ENCODE peak calls at places on chromosomes 4 and X, in four cellular contexts. D, E, J and V are unnamed samples.

GRCh38 chr4:100022792-100023222 is 72.7 kb upstream of the H2AZ1 start:
- DNase-seq in E (no peak), J (no peak), D (no peak), V (no peak)

GRCh38 chrX:79081895-79082512 is 62.5 kb upstream of the GPR174 start:
- DNase-seq in E (no peak), D (peak; percentile 46), J (no peak), V (peak; percentile 29)

GRCh38 chr4:102168580-102168979 is 176.7 kb downstream of the SLC39A8 start:
- DNase-seq in J (no peak), D (no peak), E (no peak), V (no peak)

GRCh38 chr4:178612725-178613124 is 1170.5 kb upstream of the AGA start:
- DNase-seq in J (no peak), E (no peak), D (no peak), V (no peak)

GRCh38 chrX:47351706-47352105 is 18.7 kb upstream of the ZNF157 start:
- DNase-seq in D (no peak), J (no peak), E (no peak), V (peak; percentile 4)

GRCh38 chrX:118459494-118459893 is 36.1 kb upstream of the DOCK11 start:
- DNase-seq in E (no peak), J (no peak), D (no peak), V (peak; percentile 28)

GRCh38 chr4:79682161-79682560 is 274.1 kb upstream of the GK2 start:
- DNase-seq in E (no peak), J (no peak), D (no peak), V (peak; percentile 7)

GRCh38 chr4:35970366-35970960 is 273.9 kb downstream of the ARAP2 start:
- DNase-seq in E (no peak), J (no peak), D (no peak), V (no peak)

GRCh38 chr4:153555730-153556440 is 89.7 kb downstream of the TMEM131L start:
- DNase-seq in E (no peak), J (no peak), D (no peak), V (no peak)

GRCh38 chr4:52076731-52077130 is 25.6 kb downstream of the SPATA18 start:
- DNase-seq in E (no peak), J (no peak), D (no peak), V (no peak)

GRCh38 chr4:97656034-97656720 is 487.1 kb downstream of the STPG2 start:
- DNase-seq in E (no peak), J (no peak), D (no peak), V (peak; percentile 97)

GRCh38 chr4:78057600-78058560 is 757 bp downstream of the FRAS1 start:
- DNase-seq in E (peak; percentile 67), J (peak; percentile 76), D (no peak), V (peak; percentile 66)

GRCh38 chrX:13471269-13471668 is 98.1 kb upstream of the EGFL6 start:
- DNase-seq in E (no peak), J (no peak), D (no peak), V (no peak)

GRCh38 chrX:131841496-131842410 is 181.3 kb upstream of the STK26 start:
- DNase-seq in D (peak; percentile 45), E (peak; percentile 55), J (no peak), V (peak; percentile 64)

GRCh38 chr4:147456706-147457105 is 24.2 kb upstream of the EDNRA start:
- DNase-seq in D (no peak), J (no peak), E (no peak), V (peak; percentile 35)

GRCh38 chr4:122576261-122577188 is 44.3 kb downstream of the IL21 start:
- DNase-seq in J (no peak), D (no peak), E (no peak), V (peak; percentile 62)

GRCh38 chr4:150211016-150211415 is 132.8 kb downstream of the DCLK2 start:
- DNase-seq in E (peak; percentile 80), D (no peak), J (no peak), V (no peak)

GRCh38 chr4:43339435-43339834 is 446.9 kb downstream of the GRXCR1 start:
- DNase-seq in J (no peak), D (no peak), E (no peak), V (peak; percentile 90)

GRCh38 chr4:75710246-75710645 is 14.1 kb upstream of the USO1 start:
- DNase-seq in D (no peak), E (no peak), J (no peak), V (no peak)

GRCh38 chr4:159428975-159429692 is 326.3 kb downstream of the RAPGEF2 start:
- DNase-seq in J (no peak), E (no peak), D (no peak), V (no peak)

GRCh38 chr4:166386491-166387367 is 513.7 kb downstream of the TLL1 start:
- DNase-seq in J (no peak), E (no peak), D (no peak), V (peak; percentile 24)

GRCh38 chr4:104064650-104065577 is 345.1 kb upstream of the TACR3 start:
- DNase-seq in D (no peak), E (peak; percentile 58), J (no peak), V (peak; percentile 61)

GRCh38 chrX:68196939-68197791 is 236.1 kb downstream of the OPHN1 start:
- DNase-seq in D (no peak), J (no peak), E (peak; percentile 40), V (peak; percentile 63)

GRCh38 chr4:73577371-73577770 is 42.9 kb downstream of the RASSF6 start:
- DNase-seq in E (no peak), D (no peak), J (no peak), V (no peak)

GRCh38 chrX:97026406-97026805 is 142.7 kb downstream of the RPA4 start:
- DNase-seq in D (no peak), E (no peak), J (no peak), V (no peak)

GRCh38 chr4:37970702-37971101 is 10.5 kb downstream of the PTTG2 start:
- DNase-seq in J (peak; percentile 76), D (peak; percentile 67), E (peak; percentile 64), V (peak; percentile 88)

GRCh38 chrX:109475174-109475891 is 6.6 kb downstream of the GUCY2F start:
- DNase-seq in J (no peak), E (peak; percentile 53), D (no peak), V (peak; percentile 45)
- H3K4me3 ChIP-seq in J (peak overlapping the region; percentile 5), E (no peak overlapping the region), D (no peak overlapping the region), V (peak overlapping the region; percentile 10)

GRCh38 chrX:71615954-71616353 is 2.4 kb downstream of the CXCR3 start:
- DNase-seq in E (no peak), J (no peak), D (no peak), V (no peak)

GRCh38 chrX:71618303-71618721 is at the start of gene CXCR3:
- DNase-seq in E (peak; percentile 26), J (no peak), D (peak; percentile 84), V (no peak)

GRCh38 chrX:71617742-71618141 is 569 bp downstream of the CXCR3 start:
- DNase-seq in J (no peak), E (no peak), D (no peak), V (no peak)

GRCh38 chrX:71615056-71615455 is 3.3 kb downstream of the CXCR3 start:
- DNase-seq in J (no peak), E (no peak), D (no peak), V (no peak)

DNA sequence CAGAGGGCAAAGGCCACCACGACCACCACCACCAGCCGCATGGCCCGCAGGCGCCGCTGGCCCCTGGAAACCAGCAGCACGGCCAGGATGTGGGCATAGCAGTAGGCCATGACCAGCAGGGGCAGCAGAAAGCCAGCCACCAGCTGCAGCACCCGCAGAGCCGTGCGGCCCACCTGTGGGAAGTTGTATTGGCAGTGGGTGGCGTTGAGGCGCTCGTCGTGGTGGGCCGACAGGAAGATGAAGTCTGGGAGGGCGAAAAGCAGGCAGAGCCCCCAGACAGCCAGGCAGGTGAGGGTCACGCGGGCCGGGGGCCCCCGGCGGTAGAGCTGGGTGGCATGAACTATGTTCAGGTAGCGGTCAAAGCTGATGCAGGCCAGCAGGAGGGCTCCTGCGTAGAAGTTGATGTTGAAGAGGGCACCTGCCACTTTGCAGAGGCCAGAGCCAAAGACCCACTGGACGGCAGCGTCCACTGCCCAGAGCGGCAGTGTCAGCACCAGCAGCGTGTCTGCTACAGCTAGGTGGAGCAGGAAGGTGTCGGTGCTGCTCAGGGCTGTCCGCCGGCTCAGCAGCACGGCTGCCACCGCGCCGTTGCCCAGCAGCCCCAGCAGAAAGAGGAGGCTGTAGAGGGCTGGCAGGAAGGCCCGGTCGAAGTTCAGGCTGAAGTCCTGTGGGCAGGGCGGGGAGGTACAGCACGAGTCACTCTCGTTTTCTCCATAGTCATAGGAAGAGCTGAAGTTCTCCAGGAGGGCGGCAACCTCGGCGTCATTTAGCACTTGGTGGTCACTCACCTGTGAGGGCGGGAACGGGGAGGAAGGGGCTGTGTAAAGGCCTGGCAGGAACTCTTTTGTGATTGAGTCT is 1.4 kb downstream of the CXCR3 start:
- DNase-seq in J (no peak), E (no peak), D (peak; percentile 71), V (no peak)
- H3K4me3 ChIP-seq in J (no peak overlapping the region), E (no peak overlapping the region), D (peak overlapping the region; percentile 60), V (no peak overlapping the region)

DNA sequence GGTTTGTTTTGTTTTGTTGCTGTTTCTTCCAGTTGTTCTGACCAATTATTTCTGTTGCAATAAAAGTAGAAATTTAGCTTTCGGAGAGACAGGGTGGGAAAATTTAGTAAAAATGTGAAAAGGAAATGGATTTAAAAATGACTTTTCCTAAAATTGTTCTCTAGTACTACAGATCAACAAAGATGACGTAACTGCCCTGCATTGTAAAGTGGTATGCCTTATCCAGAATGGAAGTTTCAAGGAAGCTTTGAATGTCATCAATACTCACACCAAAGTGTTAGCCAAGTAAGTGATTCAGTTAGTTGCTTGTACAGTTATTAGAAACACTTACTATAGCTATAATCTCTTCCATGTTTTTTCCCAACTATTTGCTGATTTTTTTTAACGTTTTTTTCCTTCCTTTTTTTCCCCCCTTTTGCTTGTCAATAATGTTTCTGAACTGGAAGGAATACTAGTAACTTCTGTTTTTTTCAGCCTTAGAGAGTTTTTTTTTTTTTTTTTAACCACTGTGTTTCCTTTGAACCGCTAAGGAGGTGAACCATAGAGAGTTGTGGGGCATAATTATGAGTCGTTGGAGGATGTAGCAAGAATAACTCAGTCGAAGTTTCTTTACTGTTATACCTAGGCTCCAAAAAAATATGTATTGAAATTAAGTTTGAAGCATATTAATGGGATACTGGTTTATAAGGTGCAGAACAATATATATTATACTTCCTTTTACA is 2.2 kb downstream of the SRP72 start:
- DNase-seq in D (no peak), J (no peak), E (no peak), V (peak; percentile 14)
- H3K4me3 ChIP-seq in D (no peak overlapping the region), J (no peak overlapping the region), E (no peak overlapping the region), V (no peak overlapping the region)

GRCh38 chr4:54232151-54232688 is 3.1 kb downstream of the PDGFRA start:
- DNase-seq in J (no peak), D (no peak), E (no peak), V (no peak)

GRCh38 chr4:54231419-54232150 is 2.5 kb downstream of the PDGFRA start:
- DNase-seq in J (peak; percentile 82), E (no peak), D (no peak), V (no peak)

GRCh38 chr4:54233697-54234496 is 4.8 kb downstream of the PDGFRA start:
- DNase-seq in J (peak; percentile 90), D (peak; percentile 75), E (peak; percentile 79), V (peak; percentile 76)

GRCh38 chr4:54233128-54233696 is 4.1 kb downstream of the PDGFRA start:
- DNase-seq in D (peak; percentile 69), E (peak; percentile 83), J (peak; percentile 84), V (peak; percentile 88)

DNA sequence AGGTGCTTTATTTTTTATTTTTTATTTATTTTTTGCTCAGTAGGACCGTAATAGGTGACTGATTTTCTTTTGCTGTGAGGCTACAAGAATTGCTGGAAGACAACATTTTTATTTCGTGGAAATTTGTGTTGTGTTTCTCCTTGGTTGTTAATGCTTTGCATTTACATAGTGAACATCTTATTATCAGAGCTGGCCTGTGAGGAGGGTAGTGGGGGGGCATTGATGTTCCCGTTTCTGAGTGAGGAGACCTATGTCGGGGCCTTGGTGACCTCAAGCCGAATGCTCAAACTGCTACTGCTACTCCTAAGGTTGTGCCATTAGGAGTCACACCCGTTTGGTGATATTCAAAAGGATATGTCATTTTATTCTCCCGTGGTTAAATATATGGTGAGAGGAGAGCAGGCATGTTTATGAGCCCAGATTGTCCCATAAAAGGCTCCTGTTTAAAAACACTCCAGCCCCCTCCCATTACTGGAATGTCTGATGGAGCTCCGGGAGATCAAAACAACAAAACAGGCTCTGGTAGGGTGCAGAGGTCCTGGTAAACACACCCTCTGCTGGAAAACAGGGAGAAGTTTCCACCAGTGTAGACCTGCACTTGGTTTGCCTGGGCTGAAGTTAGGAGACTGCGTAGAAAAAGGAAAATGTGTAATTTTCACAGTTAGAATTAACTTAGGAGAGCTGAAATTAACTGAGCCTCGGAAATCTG is 5.6 kb downstream of the PDGFRA start:
- DNase-seq in J (no peak), E (no peak), D (no peak), V (no peak)
- H3K4me3 ChIP-seq in J (peak overlapping the region; percentile 54), E (peak overlapping the region; percentile 36), D (no peak overlapping the region), V (no peak overlapping the region)